ENCODE peak calls at places on chromosomes 12 and 14, in seven cellular contexts. N, A, I, T, H, U and Z are unnamed samples.

GRCh38 chr12:49538740-49539403 is at the start of gene KCNH3:
- DNase-seq in N (peak), A (no peak), I (peak), T (peak), H (peak), U (peak), Z (peak)

GRCh38 chr12:24500466-24501232 is 448.3 kb downstream of the BCAT1 start:
- DNase-seq in N (peak), A (no peak), I (no peak), T (no peak), H (no peak), U (no peak), Z (no peak)

GRCh38 chr14:100221419-100222218 is 17.3 kb upstream of the YY1 start:
- DNase-seq in N (peak), A (peak), I (no peak), T (peak), H (peak), U (no peak), Z (peak)

GRCh38 chr14:71658261-71658860 is 273.9 kb upstream of the RGS6 start:
- DNase-seq in N (peak), A (no peak), I (no peak), T (peak), H (no peak), U (no peak), Z (no peak)

GRCh38 chr12:27561535-27562350 is 37.7 kb downstream of the PPFIBP1 start:
- DNase-seq in N (no peak), A (no peak), I (no peak), T (no peak), H (no peak), U (no peak), Z (no peak)

GRCh38 chr12:123449103-123449736 is 8.7 kb upstream of the SNRNP35 start:
- DNase-seq in N (no peak), A (peak), I (no peak), T (no peak), H (no peak), U (no peak), Z (no peak)

GRCh38 chr12:80033457-80033856 is 65.9 kb upstream of the OTOGL start:
- DNase-seq in N (peak), A (no peak), I (no peak), T (peak), H (no peak), U (no peak), Z (no peak)

GRCh38 chr14:58884442-58884841 is 246.7 kb downstream of the DACT1 start:
- DNase-seq in N (no peak), A (peak), I (no peak), T (no peak), H (no peak), U (no peak), Z (no peak)

GRCh38 chr14:76267322-76268012 is 108.5 kb upstream of the ESRRB start:
- DNase-seq in N (peak), A (no peak), I (no peak), T (peak), H (peak), U (peak), Z (peak)

GRCh38 chr12:89756638-89757321 is 48.1 kb upstream of the ATP2B1 start:
- DNase-seq in N (peak), A (peak), I (peak), T (peak), H (no peak), U (no peak), Z (peak)

GRCh38 chr14:102949801-102950451 is 27.5 kb downstream of the AMN start:
- DNase-seq in N (peak), A (no peak), I (no peak), T (no peak), H (peak), U (peak), Z (no peak)

GRCh38 chr12:52878507-52879393 is 26.1 kb downstream of the KRT8 start:
- DNase-seq in N (no peak), A (no peak), I (no peak), T (no peak), H (no peak), U (no peak), Z (no peak)
- H3K4me3 ChIP-seq in N (no peak), A (peak), I (no peak), T (no peak), H (no peak), U (peak), Z (no peak)

GRCh38 chr12:30794020-30794419 is 39.3 kb upstream of the CAPRIN2 start:
- DNase-seq in N (no peak), A (no peak), I (no peak), T (no peak), H (no peak), U (no peak), Z (no peak)

GRCh38 chr12:30796508-30796780 is 41.7 kb upstream of the CAPRIN2 start:
- DNase-seq in N (peak), A (no peak), I (no peak), T (peak), H (no peak), U (peak), Z (peak)

GRCh38 chr12:30795660-30796507 is 41.1 kb upstream of the CAPRIN2 start:
- DNase-seq in N (peak), A (peak), I (peak), T (peak), H (peak), U (peak), Z (peak)

GRCh38 chr12:30795410-30795659 is 40.6 kb upstream of the CAPRIN2 start:
- DNase-seq in N (no peak), A (no peak), I (no peak), T (no peak), H (no peak), U (no peak), Z (no peak)

DNA sequence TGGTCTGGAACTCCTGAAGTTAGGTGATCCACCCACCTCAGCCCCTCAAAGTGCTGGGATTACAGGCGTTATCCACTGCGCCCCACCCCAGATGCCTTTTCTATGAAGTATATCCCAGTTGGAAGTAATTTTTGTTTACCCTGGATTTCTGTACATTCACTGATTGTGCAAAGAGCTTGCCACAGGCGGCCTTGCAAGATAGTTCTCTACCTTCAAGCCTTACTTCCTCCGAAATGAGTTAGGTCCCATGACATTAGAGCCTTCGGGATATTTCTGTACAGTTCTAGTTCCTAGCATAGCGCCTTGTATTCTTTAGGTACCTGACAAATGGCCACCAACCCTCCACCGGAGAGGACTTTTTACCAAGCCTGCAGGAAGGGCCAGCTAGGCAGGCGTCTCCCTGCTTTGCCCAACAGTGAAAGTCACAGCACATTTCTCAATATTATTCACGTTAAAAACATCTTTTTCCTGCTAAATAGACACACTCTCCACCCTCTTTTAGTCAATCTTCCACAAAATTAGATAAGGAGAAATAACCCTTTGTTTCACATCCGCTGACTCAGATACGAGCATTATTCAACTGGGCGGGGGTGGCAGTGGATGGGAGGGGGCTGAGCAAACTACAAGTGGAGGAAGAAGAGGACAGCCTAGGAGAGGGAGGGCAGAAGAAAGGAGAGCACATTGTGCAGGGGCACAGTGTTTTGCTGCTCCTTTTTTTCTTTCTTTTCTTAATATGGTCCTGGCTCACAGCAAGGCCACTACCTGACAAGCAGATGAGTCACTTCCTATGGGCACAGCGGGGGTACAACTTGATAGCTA is 40.0 kb upstream of the CAPRIN2 start:
- DNase-seq in N (peak), A (peak), I (peak), T (peak), H (no peak), U (no peak), Z (no peak)
- H3K4me3 ChIP-seq in N (no peak), A (peak), I (peak), T (peak), H (peak), U (no peak), Z (no peak)

GRCh38 chr14:88323086-88323519 is at the start of gene KCNK10:
- DNase-seq in N (peak), A (no peak), I (no peak), T (no peak), H (no peak), U (no peak), Z (no peak)
- H3K4me3 ChIP-seq in N (no peak), A (peak), I (no peak), T (peak), H (peak), U (peak), Z (peak)

GRCh38 chr12:131133994-131134393 is 180.3 kb downstream of the ADGRD1 start:
- DNase-seq in N (no peak), A (no peak), I (no peak), T (no peak), H (no peak), U (peak), Z (no peak)

GRCh38 chr12:131133015-131133905 is 179.6 kb downstream of the ADGRD1 start:
- DNase-seq in N (no peak), A (no peak), I (no peak), T (no peak), H (peak), U (peak), Z (no peak)

GRCh38 chr12:131131077-131131807 is 177.5 kb downstream of the ADGRD1 start:
- DNase-seq in N (no peak), A (no peak), I (no peak), T (no peak), H (peak), U (peak), Z (no peak)

GRCh38 chr12:131131808-131132117 is 178.1 kb downstream of the ADGRD1 start:
- DNase-seq in N (no peak), A (no peak), I (no peak), T (no peak), H (no peak), U (peak), Z (no peak)

GRCh38 chr12:131132118-131132892 is 178.6 kb downstream of the ADGRD1 start:
- DNase-seq in N (no peak), A (peak), I (peak), T (peak), H (peak), U (peak), Z (peak)
- H3K4me3 ChIP-seq in N (no peak), A (no peak), I (no peak), T (no peak), H (no peak), U (no peak), Z (no peak)